ENCODE peak calls at places on chromosomes 12 and 14, in seven cellular contexts. H is tibial nerve, S is cardiac muscle cell, E is left ventricle myocardium inferior, Y is neural progenitor cell, K is GM23338, N is ovary. D is an unnamed sample. For H3K4me1, the result is how much of the 10 kb centered on the place peaks cover.

GRCh38 chr14:55901281-55901680 is 216.9 kb upstream of the PELI2 start:
- DNase-seq in H (no peak), K (no peak), Y (no peak), N (no peak), S (no peak), E (no peak), D (no peak)

GRCh38 chr12:54489857-54490256 is 7.7 kb upstream of the NCKAP1L start:
- DNase-seq in E (no peak), K (no peak), Y (no peak), N (no peak), S (no peak), H (no peak), D (no peak)

GRCh38 chr12:3247077-3247476 is 169.9 kb downstream of the TSPAN9 start:
- DNase-seq in H (no peak), N (no peak), E (no peak), Y (no peak), K (no peak), S (no peak), D (no peak)

GRCh38 chr12:116087399-116087798 is 190.1 kb downstream of the MED13L start:
- DNase-seq in H (no peak), E (no peak), S (no peak), K (no peak), Y (no peak), N (no peak), D (no peak)

GRCh38 chr12:56632701-56633464 is 2.8 kb upstream of the BAZ2A start:
- DNase-seq in Y (peak), E (no peak), H (no peak), K (no peak), N (no peak), S (no peak), D (no peak)

GRCh38 chr14:70149766-70150165 is 39.0 kb downstream of the SLC8A3 start:
- DNase-seq in Y (no peak), E (no peak), N (no peak), H (no peak), K (no peak), S (no peak), D (no peak)

GRCh38 chr12:75814856-75815754 is 216.5 kb downstream of the PHLDA1 start:
- DNase-seq in N (no peak), S (no peak), Y (no peak), H (no peak), K (no peak), E (no peak), D (no peak)

GRCh38 chr14:96598332-96598928 is 96.2 kb downstream of the PAPOLA start:
- DNase-seq in E (no peak), H (no peak), Y (no peak), K (no peak), N (no peak), S (no peak), D (no peak)

GRCh38 chr14:22572562-22573058 is 16.4 kb downstream of the DAD1 start:
- DNase-seq in S (no peak), K (no peak), H (no peak), N (no peak), E (no peak), Y (no peak), D (no peak)

GRCh38 chr12:63948211-63948610 is 103.7 kb downstream of the SRGAP1 start:
- DNase-seq in Y (no peak), S (no peak), H (no peak), K (no peak), N (no peak), E (no peak), D (no peak)

GRCh38 chr12:119840617-119841016 is 36.5 kb downstream of the CIT start:
- DNase-seq in E (no peak), H (no peak), Y (no peak), K (no peak), N (no peak), S (no peak), D (no peak)

GRCh38 chr12:114457620-114458019 is 51.7 kb upstream of the TBX5 start:
- DNase-seq in H (no peak), E (no peak), S (no peak), N (no peak), Y (no peak), K (no peak), D (no peak)

GRCh38 chr14:97776890-97777564 is 979.8 kb downstream of the VRK1 start:
- DNase-seq in S (no peak), K (no peak), H (no peak), Y (no peak), E (no peak), N (no peak), D (no peak)

GRCh38 chr12:95674631-95675030 is 115.9 kb downstream of the NTN4 start:
- DNase-seq in H (no peak), K (no peak), E (no peak), Y (no peak), S (peak), N (no peak), D (no peak)

GRCh38 chr12:53485955-53486729 is 13.1 kb downstream of the MAP3K12 start:
- DNase-seq in E (no peak), K (no peak), S (no peak), H (no peak), Y (no peak), N (no peak), D (no peak)

GRCh38 chr14:33728010-33728498 is 222.8 kb downstream of the EGLN3 start:
- DNase-seq in K (no peak), H (no peak), S (no peak), E (no peak), N (no peak), Y (no peak), D (no peak)

GRCh38 chr12:57936513-57936883 is 4.9 kb upstream of the ATP23 start:
- DNase-seq in H (no peak), K (no peak), E (no peak), S (no peak), N (no peak), Y (no peak), D (no peak)

GRCh38 chr14:103107941-103108748 is 13.6 kb downstream of the EXOC3L4 start:
- DNase-seq in Y (no peak), N (no peak), K (no peak), E (no peak), S (no peak), H (no peak), D (no peak)

GRCh38 chr12:54882074-54882473 is 27.8 kb downstream of the MUCL1 start:
- DNase-seq in S (no peak), H (no peak), N (no peak), Y (no peak), K (no peak), E (no peak), D (no peak)

GRCh38 chr12:101581190-101581589 is 13.6 kb upstream of the MYBPC1 start:
- DNase-seq in H (no peak), Y (peak), E (no peak), S (no peak), K (no peak), N (no peak), D (no peak)

GRCh38 chr12:97764700-97765099 is 302.1 kb downstream of the RMST start:
- DNase-seq in H (no peak), K (no peak), Y (no peak), N (no peak), S (no peak), E (no peak), D (no peak)

GRCh38 chr14:29982993-29983392 is 55.3 kb upstream of the PRKD1 start:
- DNase-seq in Y (no peak), H (no peak), K (no peak), E (no peak), N (no peak), S (no peak), D (no peak)

GRCh38 chr12:53217049-53217929 is 10.2 kb upstream of the ITGB7 start:
- DNase-seq in N (no peak), K (peak), S (no peak), H (no peak), E (peak), Y (peak), D (peak)

GRCh38 chr14:93964820-93965286 is 11.5 kb downstream of the ASB2 start:
- DNase-seq in Y (no peak), E (no peak), H (no peak), K (no peak), N (no peak), S (no peak), D (no peak)

GRCh38 chr14:93964281-93964680 is 12.1 kb downstream of the ASB2 start:
- DNase-seq in E (no peak), S (no peak), Y (no peak), K (no peak), H (no peak), N (no peak), D (no peak)

GRCh38 chr14:93965968-93966474 is 10.3 kb downstream of the ASB2 start:
- DNase-seq in Y (no peak), S (no peak), N (no peak), H (no peak), E (no peak), K (no peak), D (no peak)

GRCh38 chr14:93963692-93964091 is 12.7 kb downstream of the ASB2 start:
- DNase-seq in S (no peak), K (no peak), E (no peak), Y (no peak), N (no peak), H (no peak), D (no peak)

DNA sequence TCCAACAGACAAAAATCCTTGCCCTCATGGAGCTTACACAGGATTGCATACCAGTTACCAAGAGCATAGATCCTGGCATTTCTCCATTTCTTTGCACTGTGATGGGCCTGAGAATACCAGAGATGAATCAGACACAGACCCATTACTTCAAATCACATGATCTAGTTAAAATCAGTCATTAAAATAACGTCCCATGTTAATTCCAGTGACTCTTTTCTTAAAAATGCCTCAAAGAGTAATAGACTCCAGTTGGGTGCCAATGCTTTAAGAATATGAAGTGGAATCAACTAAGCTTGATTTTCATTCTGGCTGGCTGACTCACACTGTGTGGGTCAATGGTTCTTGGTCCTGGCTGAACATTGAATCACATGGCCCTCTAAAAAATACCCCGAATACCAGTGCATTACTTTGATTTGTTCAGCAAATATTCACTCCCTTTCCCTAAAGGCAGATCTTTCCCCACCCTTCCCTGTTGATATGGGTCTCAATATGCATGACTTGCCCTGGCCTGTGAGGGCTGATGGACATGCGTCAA is 11.0 kb downstream of the ASB2 start:
- DNase-seq in E (no peak), Y (no peak), K (no peak), S (no peak), N (no peak), H (no peak), D (no peak)
- H3K4me1 ChIP-seq in E (half or more), Y (under half), K (under half), S (under half), N (under half), H (under half), D (under half)

DNA sequence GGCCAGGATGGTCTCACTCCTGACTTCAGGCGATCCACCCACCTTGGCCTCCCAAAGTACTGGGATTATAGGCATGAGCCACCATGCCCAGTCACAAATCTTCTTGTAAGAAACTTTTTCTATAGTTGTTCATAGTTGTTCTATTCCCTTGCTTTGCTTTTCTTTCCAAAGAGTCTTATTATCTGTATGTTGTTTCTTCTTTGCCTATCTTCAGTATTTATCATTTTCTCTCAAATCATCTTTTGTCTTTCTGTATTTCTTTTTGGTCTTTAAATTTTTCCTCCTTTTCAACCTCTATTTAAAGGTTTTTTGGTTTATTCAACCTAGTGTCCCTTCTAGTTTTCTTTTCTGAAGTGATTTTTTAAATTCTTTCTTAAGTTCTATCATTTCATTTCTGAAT is 68.7 kb downstream of the LRP6 start:
- DNase-seq in H (no peak), E (no peak), K (no peak), N (no peak), Y (no peak), S (no peak), D (no peak)
- H3K4me1 ChIP-seq in H (under half), E (under half), K (under half), N (under half), Y (under half), S (under half), D (under half)

GRCh38 chr14:59278111-59278510 is 89.6 kb downstream of the DAAM1 start:
- DNase-seq in K (no peak), H (no peak), Y (no peak), N (no peak), E (no peak), S (no peak), D (no peak)
- H3K4me1 ChIP-seq in K (under half), H (half or more), Y (under half), N (under half), E (half or more), S (under half), D (under half)

DNA sequence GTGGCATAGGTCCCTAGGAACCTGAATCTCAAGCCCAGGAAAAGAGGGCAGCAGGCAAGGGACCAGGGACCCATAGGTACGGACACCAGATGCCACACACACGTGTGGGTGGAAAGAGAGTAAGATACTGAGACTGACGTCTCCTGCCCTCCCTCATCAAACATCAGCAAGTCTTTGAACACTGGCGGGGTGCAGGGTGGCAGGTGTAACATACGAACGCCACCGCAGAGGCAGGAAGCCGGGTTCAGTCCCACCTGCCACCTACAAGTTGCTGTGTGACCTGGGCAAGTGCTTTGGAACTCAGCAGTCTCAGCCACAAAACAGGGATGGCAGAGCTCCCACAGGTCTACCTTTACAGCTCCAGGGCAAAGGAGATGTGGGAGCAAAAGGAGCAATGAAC is 11.1 kb downstream of the ACTN1 start:
- DNase-seq in N (no peak), S (no peak), H (no peak), K (no peak), Y (no peak), E (no peak), D (no peak)
- H3K4me1 ChIP-seq in N (under half), S (half or more), H (half or more), K (half or more), Y (under half), E (half or more), D (under half)

GRCh38 chr12:124520896-124521295 is 46.5 kb downstream of the NCOR2 start:
- DNase-seq in H (no peak), N (no peak), Y (no peak), K (no peak), E (no peak), S (no peak), D (no peak)
- H3K4me1 ChIP-seq in H (half or more), N (under half), Y (under half), K (under half), E (half or more), S (under half), D (under half)

GRCh38 chr12:28132398-28132797 is 57.9 kb upstream of the CCDC91 start:
- DNase-seq in K (no peak), S (no peak), N (no peak), Y (no peak), H (no peak), E (no peak), D (no peak)

GRCh38 chr12:28130625-28131598 is 59.3 kb upstream of the CCDC91 start:
- DNase-seq in K (no peak), N (peak), H (no peak), S (no peak), Y (no peak), E (peak), D (no peak)

GRCh38 chr12:28127455-28127854 is 62.8 kb upstream of the CCDC91 start:
- DNase-seq in K (no peak), S (no peak), E (no peak), N (no peak), Y (no peak), H (no peak), D (no peak)

GRCh38 chr12:28130234-28130624 is 60.0 kb upstream of the CCDC91 start:
- DNase-seq in S (no peak), H (no peak), K (no peak), E (no peak), Y (no peak), N (no peak), D (no peak)

GRCh38 chr12:28129031-28129430 is 61.2 kb upstream of the CCDC91 start:
- DNase-seq in N (no peak), Y (no peak), K (no peak), S (no peak), E (no peak), H (no peak), D (no peak)
- H3K4me1 ChIP-seq in N (under half), Y (under half), K (under half), S (under half), E (under half), H (under half), D (under half)

DNA sequence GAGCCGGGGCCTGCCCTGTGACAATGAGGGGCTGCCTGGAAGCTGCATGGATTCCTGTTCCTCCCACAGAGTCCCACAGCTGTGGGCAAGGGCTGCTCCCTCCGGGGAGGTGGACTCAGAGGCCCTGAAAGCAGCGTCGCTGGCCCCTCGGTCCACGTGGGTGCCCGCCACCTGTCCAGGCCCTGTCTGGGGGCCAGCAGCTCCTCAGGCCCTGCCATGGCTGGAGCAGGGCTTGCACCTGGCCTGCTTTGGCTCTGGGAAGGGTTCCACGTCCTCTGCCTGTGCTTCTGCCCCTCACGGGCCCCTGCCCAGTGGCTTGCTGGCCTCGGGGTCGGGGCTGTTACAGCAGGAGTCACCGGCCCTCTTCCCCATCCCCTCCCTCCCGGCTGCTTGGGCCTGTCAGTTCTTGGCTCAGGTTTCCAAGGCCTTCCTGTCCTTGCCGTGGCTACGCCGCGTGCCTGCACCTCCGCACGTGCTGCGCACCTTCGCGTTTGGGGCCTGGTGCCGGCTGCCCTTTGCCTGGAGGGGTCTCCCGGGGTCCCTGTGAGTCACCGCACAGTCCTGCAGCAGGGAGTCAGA is 5.8 kb downstream of the FBRSL1 start:
- DNase-seq in H (no peak), Y (no peak), E (no peak), S (no peak), K (no peak), N (no peak), D (no peak)
- H3K4me1 ChIP-seq in H (half or more), Y (under half), E (half or more), S (under half), K (under half), N (under half), D (under half)

GRCh38 chr14:64707661-64708060 is 3.4 kb downstream of the PLEKHG3 start:
- DNase-seq in H (no peak), Y (no peak), K (no peak), N (no peak), E (no peak), S (no peak), D (no peak)

GRCh38 chr14:64709126-64709525 is 4.9 kb downstream of the PLEKHG3 start:
- DNase-seq in N (no peak), S (no peak), E (no peak), H (no peak), Y (no peak), K (no peak), D (no peak)

GRCh38 chr14:64713677-64714076 is 9.5 kb downstream of the PLEKHG3 start:
- DNase-seq in Y (no peak), H (no peak), S (no peak), K (no peak), N (no peak), E (no peak), D (no peak)

GRCh38 chr14:64708148-64709004 is 4.2 kb downstream of the PLEKHG3 start:
- DNase-seq in S (peak), E (no peak), N (no peak), H (no peak), Y (peak), K (peak), D (peak)

GRCh38 chr14:64711039-64711438 is 6.8 kb downstream of the PLEKHG3 start:
- DNase-seq in Y (no peak), K (no peak), H (no peak), N (no peak), E (no peak), S (no peak), D (no peak)
- H3K4me1 ChIP-seq in Y (under half), K (half or more), H (half or more), N (under half), E (half or more), S (half or more), D (under half)

DNA sequence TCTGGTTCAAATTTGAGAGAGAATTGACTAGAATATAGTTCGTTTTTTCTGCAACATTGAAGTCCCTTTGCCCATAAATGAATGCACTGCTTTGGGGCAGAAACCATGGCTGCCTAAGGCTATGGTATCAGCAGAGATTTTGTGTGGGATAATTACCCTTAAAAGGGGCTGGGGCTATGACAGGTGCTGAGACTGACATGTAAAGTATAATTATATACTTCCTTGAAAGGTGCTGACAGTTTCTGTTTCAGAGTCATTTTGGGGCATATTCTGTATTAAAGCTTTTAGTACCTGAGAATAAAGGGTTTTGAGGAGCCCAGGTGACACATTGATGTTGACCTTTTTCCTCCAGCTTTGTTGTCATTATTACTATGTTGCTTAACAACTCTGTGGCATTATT is 150.3 kb upstream of the PTPRQ start:
- DNase-seq in E (no peak), Y (no peak), K (no peak), N (no peak), H (no peak), S (no peak), D (no peak)
- H3K4me1 ChIP-seq in E (under half), Y (under half), K (under half), N (under half), H (under half), S (under half), D (under half)

GRCh38 chr14:104980601-104981531 is 2.7 kb upstream of the AHNAK2 start:
- DNase-seq in S (no peak), H (no peak), Y (no peak), E (no peak), N (peak), K (no peak), D (no peak)

GRCh38 chr14:104982548-104983230 is 2.9 kb upstream of the CLBA1 start:
- DNase-seq in N (peak), Y (no peak), E (no peak), K (no peak), S (no peak), H (no peak), D (no peak)

GRCh38 chr14:104981699-104982541 is 3.7 kb upstream of the CLBA1 start:
- DNase-seq in N (peak), Y (no peak), E (no peak), S (no peak), K (no peak), H (no peak), D (no peak)

GRCh38 chr14:104984056-104984894 is 1.3 kb upstream of the CLBA1 start:
- DNase-seq in E (no peak), N (peak), S (no peak), K (no peak), Y (no peak), H (no peak), D (no peak)

GRCh38 chr14:104983231-104983721 is 2.3 kb upstream of the CLBA1 start:
- DNase-seq in H (no peak), N (peak), Y (no peak), S (no peak), E (no peak), K (no peak), D (no peak)
- H3K4me1 ChIP-seq in H (under half), N (under half), Y (under half), S (under half), E (under half), K (under half), D (under half)

D was measured in NT2/D1.